ENCODE peak calls at places on chromosomes 7 and 10, in seven cellular contexts. D is IMR-90, R is mucosa of descending colon, X is stomach, Q is GM23338, W is pancreas, C is endodermal cell. T is an unnamed sample. For H3K36me3, the result is how much of the 10 kb centered on the place peaks cover.

GRCh38 chr7:136027160-136027559 is 50.0 kb upstream of the MTPN start:
- DNase-seq in R (no peak), X (no peak), D (no peak), W (no peak), Q (no peak), C (no peak), T (no peak)

GRCh38 chr7:113953553-113953952 is 34.7 kb upstream of the PPP1R3A start:
- DNase-seq in D (no peak), R (no peak), C (no peak), Q (no peak), X (no peak), W (no peak), T (no peak)

GRCh38 chr10:43393606-43394360 is 15.2 kb downstream of the HNRNPF start:
- DNase-seq in D (no peak), C (no peak), Q (no peak), W (no peak), X (no peak), R (no peak), T (no peak)

GRCh38 chr10:114437456-114438292 is 33.4 kb upstream of the AFAP1L2 start:
- DNase-seq in C (peak), W (no peak), D (peak), R (no peak), X (no peak), Q (peak), T (no peak)

GRCh38 chr7:101947899-101948298 is 130.5 kb downstream of the CUX1 start:
- DNase-seq in R (no peak), W (peak), X (peak), C (no peak), Q (peak), D (no peak), T (no peak)

GRCh38 chr7:123773499-123773898 is 24.7 kb upstream of the WASL start:
- DNase-seq in Q (no peak), D (no peak), C (no peak), X (no peak), R (no peak), W (no peak), T (no peak)

GRCh38 chr7:90999989-91000979 is 263.9 kb upstream of the FZD1 start:
- DNase-seq in X (no peak), C (no peak), Q (no peak), R (no peak), D (peak), W (no peak), T (no peak)

GRCh38 chr10:73910764-73911552 is at the start of gene PLAU:
- DNase-seq in X (peak), W (peak), Q (peak), D (peak), C (peak), R (peak), T (peak)

GRCh38 chr7:23927709-23928108 is 217.7 kb downstream of the STK31 start:
- DNase-seq in R (no peak), D (no peak), Q (no peak), C (no peak), W (no peak), X (no peak), T (no peak)

GRCh38 chr10:47046321-47047126 is 135.3 kb downstream of the PTPN20 start:
- DNase-seq in D (no peak), R (no peak), C (peak), X (no peak), Q (no peak), W (no peak), T (no peak)

GRCh38 chr10:104223304-104223703 is 8.9 kb downstream of the CFAP43 start:
- DNase-seq in R (no peak), Q (no peak), W (no peak), D (no peak), X (no peak), C (no peak), T (no peak)

GRCh38 chr7:24920702-24921679 is 59.0 kb downstream of the OSBPL3 start:
- DNase-seq in W (peak), D (no peak), R (no peak), C (no peak), X (peak), Q (no peak), T (no peak)

GRCh38 chr10:70514591-70514990 is 36.0 kb downstream of the PALD1 start:
- DNase-seq in R (no peak), X (no peak), W (no peak), D (no peak), Q (no peak), C (no peak), T (no peak)

GRCh38 chr7:5773661-5774086 is 7.8 kb downstream of the RNF216 start:
- DNase-seq in Q (no peak), X (no peak), W (no peak), C (no peak), D (peak), R (no peak), T (no peak)

GRCh38 chr10:63171926-63172325 is 38.8 kb downstream of the NRBF2 start:
- DNase-seq in Q (no peak), R (no peak), D (no peak), X (no peak), C (no peak), W (no peak), T (no peak)

GRCh38 chr7:6650521-6651011 is 13.4 kb downstream of the ZNF316 start:
- DNase-seq in R (no peak), Q (no peak), W (no peak), C (peak), D (no peak), X (no peak), T (no peak)

GRCh38 chr10:34049887-34050286 is 715.4 kb upstream of the NRP1 start:
- DNase-seq in D (peak), W (no peak), Q (no peak), R (no peak), C (no peak), X (no peak), T (no peak)

GRCh38 chr7:66741-67140 is 125.6 kb upstream of the FAM20C start:
- DNase-seq in C (no peak), R (no peak), D (no peak), Q (no peak), X (no peak), W (no peak), T (no peak)

GRCh38 chr7:70669859-70670258 is 462.1 kb upstream of the GALNT17 start:
- DNase-seq in Q (no peak), C (no peak), X (no peak), R (no peak), W (no peak), D (no peak), T (no peak)

DNA sequence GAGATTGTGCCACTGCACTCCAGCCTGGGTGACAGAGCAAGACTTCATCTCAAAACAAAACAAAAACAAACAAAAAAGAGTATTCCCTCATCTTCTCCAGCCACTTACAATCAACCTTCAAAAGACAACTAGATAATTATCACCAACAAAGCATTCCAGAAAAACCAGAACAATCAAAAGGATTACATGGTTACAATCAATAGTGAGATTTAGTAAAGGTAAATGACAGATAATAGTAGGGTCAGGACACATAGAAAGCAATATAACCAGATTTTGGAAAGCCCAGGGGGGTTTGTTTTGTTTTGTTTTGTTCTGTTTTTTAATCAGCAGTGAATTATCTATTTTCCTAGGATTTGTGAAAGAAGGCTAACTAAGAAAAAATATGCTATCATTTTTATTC is 91.0 kb upstream of the PTN start:
- DNase-seq in Q (no peak), X (no peak), R (no peak), C (no peak), W (no peak), D (no peak), T (no peak)
- H3K36me3 ChIP-seq in Q (under half), X (under half), R (under half), C (under half), W (under half), D (under half), T (under half)

GRCh38 chr7:40047661-40048060 is 86.8 kb downstream of the MPLKIP start:
- DNase-seq in W (no peak), X (no peak), D (no peak), R (no peak), C (no peak), Q (no peak), T (no peak)
- TF ChIP-seq CTCF in W (peak), X (no peak), D (peak), R (no peak), C (peak), Q (no peak), T (no peak)

GRCh38 chr7:129832282-129832681 is 120.5 kb downstream of the UBE2H start:
- DNase-seq in D (no peak), X (no peak), C (peak), W (no peak), Q (no peak), R (no peak), T (no peak)
- H3K36me3 ChIP-seq in D (under half), X (under half), C (under half), W (under half), Q (under half), R (under half), T (under half)

DNA sequence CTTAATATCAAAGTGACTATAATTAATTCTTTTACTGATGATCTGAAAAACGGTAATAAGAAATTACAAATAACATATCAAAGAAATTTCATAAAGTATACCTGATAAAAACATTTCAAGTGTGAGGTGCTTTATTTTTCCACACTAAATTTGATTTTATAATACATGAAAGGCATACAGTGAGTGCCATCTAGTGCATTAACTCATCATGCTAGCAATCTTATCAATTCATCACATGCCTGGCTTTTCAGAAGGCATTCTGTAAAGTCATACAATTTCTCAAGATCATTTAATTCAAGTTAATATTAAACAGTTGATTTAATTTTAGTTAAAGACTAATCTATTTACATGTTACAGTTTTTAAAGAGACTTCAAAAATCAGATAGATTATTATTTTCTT is 1020.9 kb downstream of the GATA3 start:
- DNase-seq in W (no peak), Q (no peak), D (no peak), X (no peak), R (no peak), C (no peak), T (no peak)
- TF ChIP-seq CTCF in W (no peak), Q (no peak), D (no peak), X (no peak), R (no peak), C (no peak), T (no peak)

GRCh38 chr10:119450606-119451304 is 91.8 kb downstream of the RGS10 start:
- DNase-seq in X (no peak), R (no peak), C (no peak), W (no peak), D (peak), Q (no peak), T (no peak)

GRCh38 chr10:119447823-119448546 is 94.5 kb downstream of the RGS10 start:
- DNase-seq in W (no peak), Q (no peak), R (no peak), D (no peak), X (no peak), C (no peak), T (no peak)

GRCh38 chr10:119448579-119449209 is 93.8 kb downstream of the RGS10 start:
- DNase-seq in C (no peak), W (no peak), R (peak), D (no peak), X (no peak), Q (no peak), T (no peak)

GRCh38 chr10:119449760-119450461 is 92.6 kb downstream of the RGS10 start:
- DNase-seq in C (no peak), W (no peak), D (peak), R (peak), X (no peak), Q (no peak), T (no peak)

GRCh38 chr10:119449210-119449584 is 93.3 kb downstream of the RGS10 start:
- DNase-seq in Q (no peak), C (no peak), D (no peak), X (no peak), W (no peak), R (no peak), T (no peak)
- H3K36me3 ChIP-seq in Q (under half), C (under half), D (half or more), X (under half), W (under half), R (under half), T (under half)

GRCh38 chr7:4288791-4289190 is 393.3 kb upstream of the FOXK1 start:
- DNase-seq in W (no peak), D (no peak), R (no peak), X (no peak), C (no peak), Q (no peak), T (no peak)

GRCh38 chr7:4282434-4283223 is 399.5 kb upstream of the FOXK1 start:
- DNase-seq in X (no peak), W (no peak), R (no peak), Q (no peak), D (peak), C (peak), T (no peak)

GRCh38 chr7:4286281-4286680 is 395.8 kb upstream of the FOXK1 start:
- DNase-seq in Q (peak), W (no peak), C (peak), R (no peak), D (no peak), X (no peak), T (no peak)
- TF ChIP-seq CTCF in Q (peak), W (no peak), C (peak), R (no peak), D (no peak), X (no peak), T (no peak)

GRCh38 chr10:95337354-95337753 is 46.6 kb upstream of the PDLIM1 start:
- DNase-seq in R (no peak), D (no peak), X (no peak), W (no peak), Q (no peak), C (no peak), T (no peak)
- H3K36me3 ChIP-seq in R (under half), D (under half), X (under half), W (under half), Q (under half), C (under half), T (under half)

GRCh38 chr10:48509974-48510692 is 94.7 kb downstream of the ARHGAP22 start:
- DNase-seq in W (no peak), C (peak), R (no peak), Q (peak), D (no peak), X (peak), T (no peak)
- TF ChIP-seq CTCF in W (no peak), C (peak), R (no peak), Q (peak), D (peak), X (no peak), T (peak)

GRCh38 chr7:150742286-150742968 is 5.2 kb downstream of the GIMAP5 start:
- DNase-seq in D (no peak), Q (no peak), X (no peak), C (no peak), R (no peak), W (no peak), T (no peak)

GRCh38 chr7:150745086-150745485 is 7.9 kb downstream of the GIMAP5 start:
- DNase-seq in R (no peak), W (no peak), C (no peak), X (no peak), Q (no peak), D (no peak), T (no peak)

GRCh38 chr7:150746931-150747330 is 9.7 kb downstream of the GIMAP5 start:
- DNase-seq in Q (no peak), C (no peak), X (no peak), R (no peak), W (no peak), D (no peak), T (no peak)

GRCh38 chr7:150745868-150746267 is 8.7 kb downstream of the GIMAP5 start:
- DNase-seq in R (no peak), W (no peak), X (no peak), C (no peak), D (no peak), Q (no peak), T (no peak)

DNA sequence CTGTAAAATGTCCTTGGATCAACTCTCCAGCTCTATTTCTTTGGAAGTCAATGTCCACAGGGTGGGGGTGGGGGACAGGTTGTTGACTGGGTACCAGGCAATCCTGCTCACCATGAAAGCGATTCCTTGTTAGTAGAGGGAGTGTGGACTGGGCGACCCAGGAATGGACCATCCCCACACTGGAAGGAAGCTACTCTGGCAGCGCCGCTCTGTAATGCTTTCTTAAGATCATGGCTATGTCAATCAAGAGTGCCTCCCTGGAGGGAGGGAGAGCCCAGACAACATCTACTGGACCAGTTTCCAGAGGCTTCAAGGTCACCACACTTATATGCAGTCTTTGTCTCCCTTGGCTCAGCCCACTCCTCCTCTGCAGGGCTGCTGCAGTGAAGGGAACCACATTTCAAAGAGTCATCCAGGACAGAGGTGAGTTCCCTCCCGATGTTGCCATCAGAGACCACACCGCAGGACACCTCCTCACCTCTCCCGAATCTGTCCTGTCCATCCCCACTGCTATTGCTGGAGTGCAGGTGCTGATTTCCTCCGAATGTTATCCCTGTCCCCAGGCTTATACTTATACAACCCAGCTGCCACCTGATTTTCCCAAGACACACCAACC is 6.9 kb downstream of the GIMAP5 start:
- DNase-seq in Q (no peak), X (no peak), R (no peak), D (no peak), W (no peak), C (no peak), T (no peak)
- H3K36me3 ChIP-seq in Q (under half), X (under half), R (under half), D (under half), W (under half), C (under half), T (under half)

DNA sequence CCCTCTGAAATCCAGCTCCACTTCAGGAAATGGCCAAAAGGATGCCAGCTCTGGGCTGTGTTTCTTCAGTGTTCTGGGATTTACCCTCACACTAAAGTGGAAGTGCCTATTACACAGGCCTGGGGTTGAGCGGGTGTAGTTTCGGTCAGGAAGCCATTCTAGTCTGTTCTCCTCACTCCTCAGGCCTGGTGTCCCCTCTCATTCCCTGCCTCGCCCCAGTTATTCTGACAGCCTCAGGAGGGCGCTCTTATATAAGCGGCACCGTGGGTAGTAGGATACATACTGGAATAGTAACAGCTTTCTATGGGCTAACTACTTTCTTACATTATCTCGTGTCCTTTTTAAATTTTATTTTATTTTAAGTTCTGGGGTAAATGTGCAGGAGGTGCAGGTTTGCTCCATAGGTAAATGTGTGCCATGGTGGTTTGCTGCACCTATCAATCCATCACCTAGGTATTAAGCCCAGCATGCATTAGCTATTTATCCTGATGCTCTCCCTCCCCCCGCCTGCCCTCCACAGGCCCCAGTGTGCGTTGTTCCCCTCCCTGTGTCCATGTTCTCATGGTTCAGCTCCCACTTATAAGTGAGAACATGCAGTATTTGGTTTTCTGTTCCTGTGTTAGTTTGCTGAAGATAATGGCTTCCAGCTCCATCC is 12.2 kb upstream of the LGI1 start:
- DNase-seq in Q (peak), C (peak), D (no peak), X (no peak), R (no peak), W (no peak), T (no peak)
- TF ChIP-seq CTCF in Q (peak), C (peak), D (peak), X (no peak), R (no peak), W (no peak), T (peak)